ENCODE peak calls at places on chromosomes 5 and 9, in eight cellular contexts. E, F, W, C, Y, Z, J and B are unnamed samples.

GRCh38 chr5:168106008-168106761 is 185.3 kb upstream of the WWC1 start:
- DNase-seq in E (no peak), F (peak; percentile 93), W (no peak), C (no peak), Y (no peak), Z (no peak), J (peak; percentile 78), B (no peak)

GRCh38 chr9:114958021-114958846 is 27.8 kb upstream of the TNFSF8 start:
- DNase-seq in E (peak; percentile 36), F (no peak), W (peak; percentile 88), C (no peak), Y (peak; percentile 5), Z (no peak), J (no peak), B (no peak)

GRCh38 chr5:73858054-73858453 is 232.1 kb downstream of the ARHGEF28 start:
- DNase-seq in E (no peak), F (no peak), W (no peak), C (no peak), Y (no peak), Z (no peak), J (no peak), B (no peak)

GRCh38 chr5:78699565-78700143 is 51.1 kb upstream of the LHFPL2 start:
- DNase-seq in E (no peak), F (peak; percentile 97), W (no peak), C (peak; percentile 100), Y (peak; percentile 80), Z (no peak), J (peak; percentile 98), B (no peak)

GRCh38 chr9:107644774-107645463 is 155.3 kb upstream of the KLF4 start:
- DNase-seq in E (no peak), F (no peak), W (peak; percentile 95), C (no peak), Y (peak; percentile 74), Z (no peak), J (no peak), B (no peak)

GRCh38 chr5:43603535-43604363 is 769 bp downstream of the NNT start:
- DNase-seq in E (peak; percentile 19), F (peak; percentile 10), W (peak; percentile 91), C (no peak), Y (peak; percentile 37), Z (peak; percentile 68), J (peak; percentile 34), B (peak; percentile 87)

GRCh38 chr5:43658499-43658898 is 55.5 kb downstream of the NNT start:
- DNase-seq in E (no peak), F (peak; percentile 71), W (no peak), C (peak; percentile 17), Y (peak; percentile 27), Z (no peak), J (peak; percentile 81), B (no peak)

GRCh38 chr9:97468658-97469448 is 32.6 kb upstream of the TMOD1 start:
- DNase-seq in E (peak; percentile 95), F (peak; percentile 38), W (peak; percentile 93), C (peak; percentile 44), Y (peak; percentile 80), Z (peak; percentile 73), J (peak; percentile 60), B (no peak)

GRCh38 chr9:79661926-79662552 is 90.3 kb downstream of the TLE4 start:
- DNase-seq in E (no peak), F (no peak), W (no peak), C (no peak), Y (no peak), Z (no peak), J (no peak), B (no peak)

GRCh38 chr9:129362287-129363098 is 184.4 kb upstream of the IER5L start:
- DNase-seq in E (no peak), F (no peak), W (no peak), C (peak; percentile 56), Y (no peak), Z (peak; percentile 69), J (no peak), B (no peak)

GRCh38 chr5:132259061-132259851 is 1.8 kb downstream of the PDLIM4 start:
- DNase-seq in E (peak; percentile 52), F (peak; percentile 91), W (peak; percentile 93), C (peak; percentile 76), Y (peak; percentile 93), Z (no peak), J (peak; percentile 90), B (peak; percentile 92)

GRCh38 chr9:15416880-15417279 is 5.8 kb upstream of the SNAPC3 start:
- DNase-seq in E (peak; percentile 52), F (no peak), W (no peak), C (peak; percentile 67), Y (peak; percentile 66), Z (no peak), J (peak; percentile 30), B (no peak)

GRCh38 chr9:14294659-14295058 is 19.3 kb downstream of the NFIB start:
- DNase-seq in E (no peak), F (no peak), W (no peak), C (no peak), Y (no peak), Z (no peak), J (no peak), B (no peak)

GRCh38 chr5:68683632-68684035 is 410.2 kb upstream of the SLC30A5 start:
- DNase-seq in E (peak; percentile 22), F (peak; percentile 98), W (no peak), C (peak; percentile 99), Y (peak; percentile 92), Z (no peak), J (peak; percentile 97), B (no peak)

GRCh38 chr5:67102708-67103107 is 93.9 kb downstream of the CD180 start:
- DNase-seq in E (no peak), F (no peak), W (no peak), C (no peak), Y (no peak), Z (no peak), J (no peak), B (no peak)

GRCh38 chr5:28580616-28581015 is 1542.2 kb upstream of the CDH9 start:
- DNase-seq in E (no peak), F (peak; percentile 80), W (no peak), C (peak; percentile 52), Y (peak; percentile 57), Z (no peak), J (no peak), B (no peak)

GRCh38 chr5:98785244-98785643 is 11.8 kb downstream of the RGMB start:
- DNase-seq in E (no peak), F (no peak), W (no peak), C (no peak), Y (no peak), Z (no peak), J (no peak), B (no peak)

GRCh38 chr5:53173083-53173482 is 63.5 kb upstream of the MOCS2 start:
- DNase-seq in E (no peak), F (no peak), W (no peak), C (peak; percentile 96), Y (no peak), Z (no peak), J (no peak), B (no peak)

GRCh38 chr9:134031783-134032182 is 6.5 kb downstream of the BRD3OS start:
- DNase-seq in E (no peak), F (no peak), W (no peak), C (no peak), Y (no peak), Z (no peak), J (no peak), B (no peak)
- TF ChIP-seq CTCF in E (no peak), F (no peak), W (no peak), C (no peak), Y (no peak), Z (no peak), J (no peak), B (no peak)

GRCh38 chr5:96692436-96692835 is 30.3 kb downstream of the CAST start:
- DNase-seq in E (no peak), F (no peak), W (no peak), C (peak; percentile 86), Y (no peak), Z (no peak), J (peak; percentile 49), B (no peak)
- TF ChIP-seq CTCF in E (no peak), F (no peak), W (no peak), C (no peak), Y (no peak), Z (no peak), J (no peak), B (no peak)

GRCh38 chr9:117116084-117116483 is 298.8 kb downstream of the ASTN2 start:
- DNase-seq in E (no peak), F (no peak), W (no peak), C (no peak), Y (no peak), Z (no peak), J (no peak), B (no peak)

GRCh38 chr9:117120061-117120460 is 294.8 kb downstream of the ASTN2 start:
- DNase-seq in E (no peak), F (no peak), W (no peak), C (peak; percentile 95), Y (no peak), Z (no peak), J (no peak), B (no peak)

GRCh38 chr9:117114768-117115167 is 300.1 kb downstream of the ASTN2 start:
- DNase-seq in E (no peak), F (no peak), W (no peak), C (no peak), Y (no peak), Z (no peak), J (no peak), B (no peak)
- TF ChIP-seq CTCF in E (no peak), F (no peak), W (no peak), C (peak; percentile 14), Y (no peak), Z (no peak), J (no peak), B (no peak)

GRCh38 chr5:175037820-175038219 is 313.4 kb downstream of the MSX2 start:
- DNase-seq in E (no peak), F (no peak), W (no peak), C (no peak), Y (no peak), Z (no peak), J (no peak), B (peak; percentile 51)

GRCh38 chr5:175032013-175032412 is 307.6 kb downstream of the MSX2 start:
- DNase-seq in E (no peak), F (no peak), W (no peak), C (no peak), Y (no peak), Z (no peak), J (no peak), B (no peak)

GRCh38 chr5:175034924-175035323 is 310.5 kb downstream of the MSX2 start:
- DNase-seq in E (no peak), F (no peak), W (no peak), C (no peak), Y (no peak), Z (no peak), J (no peak), B (no peak)

GRCh38 chr5:175032741-175033151 is 308.4 kb downstream of the MSX2 start:
- DNase-seq in E (no peak), F (no peak), W (no peak), C (no peak), Y (no peak), Z (no peak), J (no peak), B (peak; percentile 74)

DNA sequence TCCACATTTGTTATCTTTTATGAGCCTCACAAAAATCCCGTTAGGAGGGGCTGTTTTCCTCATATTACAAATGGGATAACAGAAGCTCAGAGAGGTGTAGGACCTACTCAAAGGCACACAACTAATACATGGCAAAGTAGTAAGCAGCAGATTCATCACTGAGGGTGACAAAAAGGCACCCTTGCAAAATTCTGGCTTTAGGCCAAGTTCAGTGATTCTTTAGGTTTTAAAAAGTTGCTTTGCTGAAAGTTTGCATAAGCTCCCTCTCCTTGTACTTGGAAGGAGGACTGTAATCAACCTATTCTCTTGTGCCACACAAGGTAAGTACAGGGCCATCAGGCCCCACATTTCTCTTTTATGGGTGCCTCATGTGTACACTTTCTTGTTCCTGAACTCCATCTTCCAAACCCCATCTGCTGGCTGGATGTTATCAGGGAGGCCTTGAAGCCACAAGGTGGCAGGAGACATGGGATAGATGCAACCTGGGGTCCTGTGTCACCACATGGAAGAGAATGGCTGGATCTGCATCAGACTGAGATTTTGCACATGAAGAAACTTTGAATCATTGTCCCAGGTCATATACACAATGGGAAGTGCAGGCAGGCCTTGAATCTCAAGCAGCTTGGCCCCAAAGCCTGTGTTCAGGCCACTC is 311.6 kb downstream of the MSX2 start:
- DNase-seq in E (no peak), F (no peak), W (no peak), C (no peak), Y (no peak), Z (no peak), J (no peak), B (no peak)
- TF ChIP-seq CTCF in E (no peak), F (no peak), W (no peak), C (no peak), Y (no peak), Z (no peak), J (no peak), B (no peak)